ENCODE peak calls at places on chromosomes 5 and 9, in four cellular contexts. D is HepG2, X is K562, Q is HCT116. H is an unnamed sample.

GRCh38 chr5:71719092-71719964 is at the start of gene CARTPT:
- DNase-seq in D (no peak), X (peak), Q (no peak), H (no peak)

GRCh38 chr5:1536298-1537165 is 12.8 kb upstream of the LPCAT1 start:
- DNase-seq in D (peak), X (no peak), Q (no peak), H (no peak)

GRCh38 chr5:143865421-143865820 is 53.5 kb downstream of the HMHB1 start:
- DNase-seq in D (no peak), X (no peak), Q (no peak), H (no peak)

GRCh38 chr5:56191646-56192045 is 41.5 kb downstream of the ANKRD55 start:
- DNase-seq in D (no peak), X (no peak), Q (no peak), H (no peak)

GRCh38 chr9:126791406-126792230 is 13.2 kb upstream of the ZBTB43 start:
- DNase-seq in D (peak), X (no peak), Q (no peak), H (peak)

GRCh38 chr5:67291671-67292070 is 95.1 kb upstream of the CD180 start:
- DNase-seq in D (no peak), X (no peak), Q (no peak), H (no peak)

GRCh38 chr5:168153263-168153930 is 138.0 kb upstream of the WWC1 start:
- DNase-seq in D (no peak), X (no peak), Q (no peak), H (no peak)

GRCh38 chr9:129131300-129132145 is 20.3 kb downstream of the PTPA start:
- DNase-seq in D (peak), X (peak), Q (peak), H (no peak)

GRCh38 chr5:160787247-160787646 is 64.8 kb downstream of the ATP10B start:
- DNase-seq in D (peak), X (no peak), Q (no peak), H (no peak)

GRCh38 chr5:97876272-97876671 is 693.2 kb upstream of the RIOK2 start:
- DNase-seq in D (no peak), X (no peak), Q (no peak), H (no peak)

DNA sequence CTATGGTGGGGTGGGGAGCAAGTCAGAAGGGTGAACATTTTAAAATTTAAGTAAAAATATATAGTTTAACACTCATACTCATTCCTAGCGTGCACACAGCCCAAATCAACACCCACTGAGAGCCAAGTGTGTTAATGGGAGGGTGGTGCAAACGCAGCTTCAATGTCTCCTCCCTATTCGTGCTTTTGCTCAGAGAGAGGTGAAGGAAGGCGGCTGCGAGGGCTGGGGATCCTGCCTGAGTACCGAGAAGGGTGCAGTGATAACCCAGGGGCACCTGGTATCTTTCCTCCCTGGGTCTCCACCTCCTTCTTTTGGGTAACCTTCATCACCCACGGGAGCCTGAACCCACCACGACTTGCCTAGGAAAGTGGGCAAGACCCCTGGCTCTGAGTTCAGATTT is 35.0 kb downstream of the FGF1 start:
- DNase-seq in D (no peak), X (no peak), Q (no peak), H (no peak)
- TF ChIP-seq TCF7L2 in D (no peak), X (no peak), Q (no peak), H (no peak)

GRCh38 chr5:179505636-179506261 is 44.6 kb upstream of the RUFY1 start:
- DNase-seq in D (no peak), X (no peak), Q (no peak), H (no peak)
- TF ChIP-seq TCF7L2 in D (no peak), X (no peak), Q (no peak), H (no peak)

GRCh38 chr5:137320056-137321045 is 178.8 kb downstream of the SPOCK1 start:
- DNase-seq in D (peak), X (peak), Q (peak), H (no peak)
- TF ChIP-seq TCF7L2 in D (no peak), X (no peak), Q (no peak), H (no peak)

GRCh38 chr9:79408200-79408599 is 163.6 kb upstream of the TLE4 start:
- DNase-seq in D (no peak), X (no peak), Q (no peak), H (no peak)
- TF ChIP-seq TCF7L2 in D (no peak), X (no peak), Q (no peak), H (no peak)

GRCh38 chr5:76938177-76938576 is 14.7 kb upstream of the CRHBP start:
- DNase-seq in D (no peak), X (no peak), Q (no peak), H (no peak)
- TF ChIP-seq TCF7L2 in D (no peak), X (no peak), Q (no peak), H (no peak)

GRCh38 chr5:19233573-19233972 is 754.4 kb downstream of the CDH18 start:
- DNase-seq in D (no peak), X (no peak), Q (no peak), H (no peak)
- TF ChIP-seq TCF7L2 in D (no peak), X (no peak), Q (no peak), H (no peak)

DNA sequence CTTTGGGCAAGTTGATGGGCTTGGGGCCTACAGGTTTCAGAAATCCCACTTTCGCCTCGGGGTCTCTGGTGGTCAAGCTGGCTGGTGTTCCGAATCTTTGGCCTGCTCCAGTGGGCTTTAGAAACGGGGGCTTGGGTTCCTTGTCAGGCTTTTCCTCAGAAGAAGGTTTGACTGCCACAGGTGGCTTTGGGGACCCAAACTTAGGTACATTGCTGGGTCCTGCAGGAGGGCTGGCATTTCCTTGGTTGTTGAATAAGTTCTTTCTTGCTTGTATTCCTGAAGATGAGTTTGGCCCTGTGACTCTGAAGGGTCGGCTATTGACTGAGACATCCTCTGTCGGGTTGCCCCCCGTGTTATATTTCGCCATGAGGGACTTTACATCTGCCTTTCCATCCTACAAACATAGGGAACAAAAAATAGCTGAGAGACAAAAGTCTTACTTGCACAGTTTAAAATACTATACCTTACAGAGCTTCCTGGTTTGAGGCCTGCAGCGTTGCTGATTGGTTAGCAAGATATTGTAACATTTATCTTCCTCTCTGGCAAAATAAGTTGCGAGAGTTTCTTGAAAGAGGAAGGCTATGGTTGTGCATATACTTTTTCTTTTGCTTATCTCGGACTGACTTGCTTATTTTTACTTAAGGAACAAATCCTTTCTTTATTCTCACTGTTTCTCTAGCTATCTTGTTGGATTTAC is 16.6 kb downstream of the FYB1 start:
- DNase-seq in D (no peak), X (peak), Q (no peak), H (no peak)
- TF ChIP-seq TCF7L2 in D (no peak), X (no peak), Q (no peak), H (no peak)

DNA sequence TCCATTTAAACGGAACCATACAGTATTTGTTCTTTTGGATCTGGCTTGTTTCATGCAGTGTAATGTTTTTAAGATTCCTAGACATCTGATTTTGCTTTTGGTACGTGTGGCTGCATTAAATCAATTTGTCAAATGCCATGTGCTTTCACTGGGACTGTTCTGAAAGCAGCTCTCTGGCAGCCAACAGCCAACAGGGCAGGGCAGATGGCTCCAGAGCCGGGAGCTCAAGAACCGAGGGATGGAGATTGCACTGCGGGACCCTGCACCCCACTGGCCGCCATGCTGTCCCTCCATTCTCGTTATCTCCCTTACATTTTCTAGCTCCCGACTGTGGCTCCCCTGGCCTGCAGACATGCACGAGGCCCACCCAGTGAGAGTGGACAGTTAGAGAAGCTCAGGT is 33.4 kb upstream of the AIF1L start:
- DNase-seq in D (no peak), X (no peak), Q (no peak), H (no peak)
- TF ChIP-seq TCF7L2 in D (no peak), X (no peak), Q (no peak), H (no peak)

DNA sequence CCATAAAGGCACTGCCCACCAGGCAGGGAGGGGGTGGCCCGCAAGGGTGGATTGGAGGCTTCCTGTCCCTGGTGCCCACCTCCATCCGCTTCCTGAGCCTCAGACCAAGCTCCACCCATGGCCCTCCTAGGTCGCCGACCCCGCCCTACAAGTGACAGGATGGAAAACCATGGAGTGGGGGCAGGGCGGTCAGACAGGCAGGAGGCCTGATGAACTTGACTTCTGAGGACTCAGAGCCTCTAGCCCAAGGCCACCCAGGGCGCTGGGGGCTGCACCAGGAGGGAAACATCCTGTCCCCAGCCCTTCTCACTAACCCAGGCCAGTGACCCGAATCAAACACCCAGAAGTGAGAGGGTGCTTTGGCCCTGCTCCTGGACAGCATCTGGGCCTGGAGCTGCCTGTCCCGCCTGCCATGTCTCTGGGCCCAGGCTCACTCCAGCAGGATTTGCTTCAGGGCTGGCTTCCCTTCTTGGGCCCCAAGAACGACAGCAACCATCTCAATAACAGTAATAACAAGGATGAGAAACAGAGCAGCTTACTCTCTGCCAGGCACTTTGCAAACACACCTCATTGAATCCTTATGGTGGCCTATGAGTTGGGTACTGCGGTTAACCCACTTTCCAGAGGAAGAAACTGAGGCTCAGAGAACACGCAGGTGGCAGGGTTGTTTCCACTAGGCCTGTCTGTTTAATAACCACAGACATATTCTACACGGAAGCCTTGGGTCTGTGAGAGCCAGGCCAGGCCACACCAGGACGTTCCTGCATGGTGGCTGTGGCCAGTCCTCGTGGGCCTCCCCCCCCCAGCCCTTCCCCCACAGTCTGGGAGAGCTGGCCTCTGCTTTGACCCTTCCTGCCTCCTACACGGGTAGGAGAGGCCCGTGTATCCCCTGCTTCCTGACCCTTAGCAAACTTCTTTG is 4.4 kb upstream of the ST6GALNAC6 start:
- DNase-seq in D (peak), X (peak), Q (no peak), H (no peak)
- TF ChIP-seq TCF7L2 in D (no peak), X (no peak), Q (no peak), H (no peak)

GRCh38 chr5:141780952-141781730 is 97.1 kb downstream of the PCDH1 start:
- DNase-seq in D (no peak), X (no peak), Q (no peak), H (no peak)
- TF ChIP-seq TCF7L2 in D (no peak), X (no peak), Q (no peak), H (no peak)